ENCODE peak calls at places on chromosome X, in six cellular contexts. F, R, L, X, D and K are unnamed samples.

GRCh38 chrX:79365591-79365990 is 1.5 kb downstream of the ITM2A start:
- DNase-seq in F (no peak), R (no peak), L (no peak), X (no peak), D (no peak), K (no peak)

GRCh38 chrX:150719641-150720040 is 26.4 kb downstream of the MTMR1 start:
- DNase-seq in F (no peak), R (no peak), L (no peak), X (no peak), D (no peak), K (no peak)

GRCh38 chrX:31854716-31855115 is 782.9 kb upstream of the FTHL17 start:
- DNase-seq in F (no peak), R (no peak), L (no peak), X (no peak), D (no peak), K (no peak)

GRCh38 chrX:25226151-25226550 is 210.4 kb upstream of the ARX start:
- DNase-seq in F (no peak), R (no peak), L (no peak), X (no peak), D (no peak), K (no peak)

GRCh38 chrX:2933125-2933900 is 4.2 kb upstream of the ARSD start:
- DNase-seq in F (no peak), R (no peak), L (no peak), X (no peak), D (no peak), K (no peak)

GRCh38 chrX:30489323-30489722 is 88.2 kb downstream of the TASL start:
- DNase-seq in F (no peak), R (no peak), L (no peak), X (peak; percentile 21), D (no peak), K (no peak)

GRCh38 chrX:34406580-34406979 is 250.5 kb downstream of the TMEM47 start:
- DNase-seq in F (no peak), R (no peak), L (no peak), X (no peak), D (no peak), K (no peak)

GRCh38 chrX:64394059-64394873 is 986 bp downstream of the MTMR8 start:
- DNase-seq in F (no peak), R (no peak), L (no peak), X (no peak), D (no peak), K (no peak)

GRCh38 chrX:151714367-151714766 is 1.5 kb upstream of the FATE1 start:
- DNase-seq in F (no peak), R (no peak), L (no peak), X (no peak), D (no peak), K (no peak)

GRCh38 chrX:134685662-134686061 is 27.4 kb upstream of the PLAC1 start:
- DNase-seq in F (no peak), R (no peak), L (no peak), X (no peak), D (no peak), K (no peak)

GRCh38 chrX:22399793-22400192 is 127.1 kb downstream of the CBLL2 start:
- DNase-seq in F (no peak), R (no peak), L (no peak), X (no peak), D (no peak), K (no peak)

GRCh38 chrX:55127692-55128091 is 38.9 kb downstream of the PAGE2 start:
- DNase-seq in F (no peak), R (no peak), L (no peak), X (no peak), D (no peak), K (no peak)

GRCh38 chrX:133444952-133445831 is 29.9 kb upstream of the GPC4 start:
- DNase-seq in F (no peak), R (no peak), L (no peak), X (no peak), D (no peak), K (no peak)
- TF ChIP-seq TAF1 in F (no peak), R (no peak), L (no peak), X (no peak), D (no peak), K (no peak)

GRCh38 chrX:20498851-20499635 is 232.3 kb upstream of the RPS6KA3 start:
- DNase-seq in F (no peak), R (no peak), L (no peak), X (no peak), D (no peak), K (no peak)
- TF ChIP-seq POLR2AphosphoS5 in F (no peak), R (no peak), L (no peak), X (no peak), D (no peak), K (no peak)

GRCh38 chrX:97622111-97622510 is 738.4 kb downstream of the RPA4 start:
- DNase-seq in F (no peak), R (no peak), L (no peak), X (no peak), D (no peak), K (no peak)

DNA sequence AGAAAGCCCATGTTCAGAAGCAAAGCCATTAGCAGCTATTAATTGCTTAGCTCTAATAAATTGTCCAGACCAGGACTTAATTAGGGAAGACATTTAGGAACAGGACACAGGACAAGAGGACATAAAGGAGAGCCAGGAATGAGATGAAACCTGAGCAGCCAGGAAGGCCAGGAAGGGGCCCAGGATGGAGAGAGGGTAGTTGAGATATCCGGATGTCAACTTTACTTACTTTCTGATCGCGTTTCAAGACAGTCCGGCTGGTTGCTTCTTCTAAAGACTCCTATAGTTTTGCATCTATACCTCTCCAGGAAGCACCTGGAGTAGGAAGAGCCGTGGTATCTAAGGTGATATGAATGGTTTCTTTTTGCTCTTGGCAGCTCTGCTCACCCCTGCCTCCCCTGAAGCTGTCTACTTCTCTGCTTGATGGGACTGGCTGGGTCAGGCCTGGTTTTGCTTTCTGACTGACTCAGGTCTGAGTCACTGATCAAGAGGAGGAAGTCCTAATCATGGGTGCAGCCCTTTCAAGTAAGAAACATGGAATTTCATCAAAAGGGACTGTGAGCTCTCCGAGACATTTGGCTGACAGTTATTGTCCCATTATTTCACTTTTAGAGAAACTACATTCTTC is 733.3 kb downstream of the RPA4 start:
- DNase-seq in F (peak; percentile 26), R (no peak), L (no peak), X (peak; percentile 3), D (no peak), K (peak; percentile 3)
- TF ChIP-seq POLR2A in F (no peak), R (no peak), L (no peak), X (no peak), D (no peak), K (no peak)

GRCh38 chrX:35786271-35786670 is 11.9 kb upstream of the MAGEB16 start:
- DNase-seq in F (no peak), R (no peak), L (no peak), X (no peak), D (no peak), K (no peak)

GRCh38 chrX:35787867-35788266 is 10.3 kb upstream of the MAGEB16 start:
- DNase-seq in F (no peak), R (no peak), L (no peak), X (no peak), D (no peak), K (no peak)
- TF ChIP-seq TAF1 in F (no peak), R (no peak), L (no peak), X (no peak), D (no peak), K (no peak)

DNA sequence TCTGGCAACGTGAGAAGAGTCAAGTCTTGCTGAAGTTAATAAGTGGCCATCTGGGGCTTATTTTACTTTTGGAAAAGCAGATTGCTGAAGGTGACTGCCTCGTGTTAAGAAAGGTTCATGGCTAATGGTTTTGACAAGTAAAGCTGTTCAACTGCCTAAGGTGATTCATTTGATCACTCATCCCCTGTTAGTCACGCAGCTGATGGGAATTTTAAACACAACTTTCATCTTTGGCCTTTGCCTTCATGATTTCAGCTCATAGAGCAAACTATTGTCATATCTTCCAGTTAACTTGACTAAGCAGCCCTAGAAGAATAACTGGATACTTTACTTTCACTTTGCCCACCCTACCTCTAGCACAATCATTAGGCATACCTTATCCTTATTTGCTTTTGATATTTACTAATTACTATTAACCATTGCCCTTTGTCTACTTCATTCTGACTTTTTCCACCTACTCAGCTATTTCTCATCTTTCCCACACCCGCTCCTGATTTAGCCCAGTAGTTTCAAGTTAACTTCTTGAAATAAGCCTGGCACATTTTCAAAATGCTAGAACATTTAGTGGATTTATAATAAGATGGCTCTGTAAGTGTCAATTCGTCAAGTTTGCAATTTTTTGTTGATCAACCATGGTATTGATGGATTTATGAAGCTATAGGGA is 170.6 kb upstream of the S100G start:
- DNase-seq in F (no peak), R (no peak), L (no peak), X (peak; percentile 20), D (no peak), K (no peak)
- TF ChIP-seq POLR2AphosphoS5 in F (no peak), R (no peak), L (no peak), X (no peak), D (no peak), K (no peak)

DNA sequence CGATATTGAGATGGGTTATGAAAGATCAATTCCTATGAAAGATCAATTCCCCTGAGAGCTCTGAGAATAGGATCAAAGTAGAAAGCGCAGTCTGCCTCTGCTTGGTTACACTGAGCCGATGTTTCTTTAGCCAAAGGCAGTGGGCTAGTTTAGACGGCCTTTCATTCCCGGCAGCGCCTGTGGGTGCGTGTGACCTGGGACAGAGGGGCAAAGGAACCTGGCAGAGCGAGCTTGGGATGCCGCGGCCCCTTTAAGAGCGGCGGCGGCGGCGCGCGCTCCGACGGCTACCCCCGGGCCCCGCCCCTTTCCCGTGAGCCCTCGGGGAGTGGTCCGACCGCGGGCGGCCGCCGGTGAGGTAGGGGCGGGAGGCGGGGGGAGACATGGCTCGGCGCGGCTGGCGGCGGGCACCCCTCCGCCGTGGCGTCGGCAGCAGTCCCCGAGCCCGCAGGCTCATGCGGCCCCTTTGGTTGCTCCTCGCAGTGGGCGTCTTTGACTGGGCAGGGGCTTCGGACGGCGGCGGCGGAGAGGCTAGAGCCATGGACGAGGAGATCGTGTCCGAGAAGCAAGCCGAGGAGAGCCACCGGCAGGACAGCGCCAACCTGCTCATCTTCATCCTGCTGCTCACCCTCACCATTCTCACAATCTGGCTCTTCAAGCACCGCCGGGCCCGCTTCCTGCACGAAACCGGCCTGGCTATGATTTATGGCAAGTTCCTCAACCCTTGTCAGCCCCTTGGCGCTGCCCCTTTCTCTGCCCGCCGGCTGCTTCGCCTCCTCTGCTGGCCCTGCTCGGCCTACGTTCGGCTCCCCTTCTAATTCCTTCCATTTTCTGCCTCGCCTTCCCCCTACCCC is at the start of gene SLC9A6:
- DNase-seq in F (no peak), R (peak; percentile 78), L (peak; percentile 55), X (peak; percentile 27), D (no peak), K (peak; percentile 62)
- TF ChIP-seq POLR2A in F (peak; percentile 72), R (peak; percentile 53), L (no peak), X (no peak), D (no peak), K (no peak)